ENCODE peak calls at places on chromosomes 16 and 17, in four cellular contexts. One of them, this sample, is unnamed.
A peak's percentile ranks its signal among the peaks of the same experiment; 100 is the strongest.

GRCh38 chr17:17170346-17170976 is 35.7 kb downstream of the PLD6 start:
- DNase-seq in GM12878: no peak
- DNase-seq in HepG2: no peak
- DNase-seq in K562: no peak
- DNase-seq in this sample: no peak

GRCh38 chr16:86353185-86353584 is 157.1 kb upstream of the FOXF1 start:
- DNase-seq in HepG2: no peak
- DNase-seq in K562: no peak
- DNase-seq in GM12878: no peak
- DNase-seq in this sample: no peak

GRCh38 chr16:1188781-1189189 is 35.9 kb downstream of the CACNA1H start:
- DNase-seq in HepG2: no peak
- DNase-seq in GM12878: no peak
- DNase-seq in K562: peak; percentile 85
- DNase-seq in this sample: peak; percentile 55

GRCh38 chr17:32187276-32187675 is 45.0 kb downstream of the RHOT1 start:
- DNase-seq in HepG2: no peak
- DNase-seq in K562: no peak
- DNase-seq in GM12878: no peak
- DNase-seq in this sample: no peak

GRCh38 chr17:75514299-75515228 is 773 bp downstream of the CASKIN2 start:
- DNase-seq in GM12878: no peak
- DNase-seq in HepG2: no peak
- DNase-seq in K562: peak; percentile 42
- DNase-seq in this sample: no peak

GRCh38 chr17:36760425-36760824 is 159.0 kb downstream of the MRM1 start:
- DNase-seq in HepG2: no peak
- DNase-seq in K562: no peak
- DNase-seq in GM12878: no peak
- DNase-seq in this sample: no peak

GRCh38 chr16:14298374-14299122 is 227.4 kb downstream of the MRTFB start:
- DNase-seq in HepG2: no peak
- DNase-seq in K562: no peak
- DNase-seq in GM12878: no peak
- DNase-seq in this sample: no peak

GRCh38 chr17:38685485-38685884 is 10.7 kb upstream of the EPOP start:
- DNase-seq in K562: no peak
- DNase-seq in HepG2: no peak
- DNase-seq in GM12878: no peak
- DNase-seq in this sample: no peak

GRCh38 chr16:762049-762513 is 1.5 kb downstream of the MSLN start:
- DNase-seq in GM12878: no peak
- DNase-seq in HepG2: no peak
- DNase-seq in K562: no peak
- DNase-seq in this sample: no peak

GRCh38 chr17:18921912-18922451 is 30.0 kb upstream of the SLC5A10 start:
- DNase-seq in HepG2: no peak
- DNase-seq in K562: no peak
- DNase-seq in GM12878: peak; percentile 90
- DNase-seq in this sample: no peak

GRCh38 chr17:74803971-74804370 is 27.8 kb upstream of the NAT9 start:
- DNase-seq in HepG2: no peak
- DNase-seq in K562: no peak
- DNase-seq in GM12878: no peak
- DNase-seq in this sample: no peak

GRCh38 chr17:29291163-29291752 is 2.7 kb downstream of the NUFIP2 start:
- DNase-seq in K562: no peak
- DNase-seq in GM12878: peak; percentile 35
- DNase-seq in HepG2: peak; percentile 66
- DNase-seq in this sample: peak; percentile 17

GRCh38 chr17:40340880-40341807 is 23.4 kb downstream of the GJD3 start:
- DNase-seq in K562: peak; percentile 76
- DNase-seq in HepG2: peak; percentile 83
- DNase-seq in GM12878: no peak
- DNase-seq in this sample: peak; percentile 61

GRCh38 chr17:66813314-66813713 is 21.6 kb upstream of the CACNG5 start:
- DNase-seq in HepG2: no peak
- DNase-seq in GM12878: no peak
- DNase-seq in K562: no peak
- DNase-seq in this sample: no peak

GRCh38 chr16:85570213-85570734 is 42.8 kb upstream of the GSE1 start:
- DNase-seq in K562: no peak
- DNase-seq in GM12878: no peak
- DNase-seq in HepG2: no peak
- DNase-seq in this sample: no peak

GRCh38 chr16:83887088-83887487 is 11.8 kb upstream of the MLYCD start:
- DNase-seq in K562: no peak
- DNase-seq in GM12878: no peak
- DNase-seq in HepG2: no peak
- DNase-seq in this sample: no peak

GRCh38 chr17:36183001-36183810 is 6.8 kb upstream of the TBC1D3B start:
- DNase-seq in K562: peak; percentile 31
- DNase-seq in GM12878: no peak
- DNase-seq in HepG2: peak; percentile 37
- DNase-seq in this sample: no peak

GRCh38 chr17:67215991-67216421 is 29.0 kb downstream of the HELZ start:
- DNase-seq in HepG2: peak; percentile 33
- DNase-seq in K562: no peak
- DNase-seq in GM12878: no peak
- DNase-seq in this sample: no peak

GRCh38 chr17:28949185-28950016 is 1.9 kb downstream of the PHF12 start:
- DNase-seq in HepG2: no peak
- DNase-seq in K562: peak; percentile 69
- DNase-seq in GM12878: no peak
- DNase-seq in this sample: no peak

GRCh38 chr16:84735846-84736586 is 36.2 kb downstream of the USP10 start:
- DNase-seq in K562: no peak
- DNase-seq in GM12878: no peak
- DNase-seq in HepG2: peak; percentile 46
- DNase-seq in this sample: no peak

GRCh38 chr16:70573451-70574121 is 50.0 kb downstream of the SF3B3 start:
- DNase-seq in K562: no peak
- DNase-seq in GM12878: no peak
- DNase-seq in HepG2: peak; percentile 35
- DNase-seq in this sample: no peak

GRCh38 chr16:24748242-24748641 is 18.8 kb downstream of the TNRC6A start:
- DNase-seq in HepG2: no peak
- DNase-seq in K562: no peak
- DNase-seq in GM12878: no peak
- DNase-seq in this sample: no peak

GRCh38 chr16:57997176-57997527 is 3.3 kb downstream of the ZNF319 start:
- DNase-seq in K562: no peak
- DNase-seq in GM12878: no peak
- DNase-seq in HepG2: no peak
- DNase-seq in this sample: no peak

GRCh38 chr17:57689254-57689653 is 55.8 kb downstream of the CCDC182 start:
- DNase-seq in K562: no peak
- DNase-seq in HepG2: no peak
- DNase-seq in GM12878: no peak
- DNase-seq in this sample: no peak

GRCh38 chr16:27317320-27317719 is 3.5 kb downstream of the IL4R start:
- DNase-seq in HepG2: no peak
- DNase-seq in K562: no peak
- DNase-seq in GM12878: no peak
- DNase-seq in this sample: no peak

GRCh38 chr16:27316038-27316680 is 2.4 kb downstream of the IL4R start:
- DNase-seq in K562: no peak
- DNase-seq in HepG2: no peak
- DNase-seq in GM12878: no peak
- DNase-seq in this sample: no peak

GRCh38 chr16:27318399-27319256 is 4.9 kb downstream of the IL4R start:
- DNase-seq in HepG2: no peak
- DNase-seq in K562: no peak
- DNase-seq in GM12878: no peak
- DNase-seq in this sample: no peak

GRCh38 chr16:27319257-27319965 is 5.6 kb downstream of the IL4R start:
- DNase-seq in GM12878: no peak
- DNase-seq in K562: no peak
- DNase-seq in HepG2: no peak
- DNase-seq in this sample: no peak

GRCh38 chr16:27317738-27318398 is 4.1 kb downstream of the IL4R start:
- DNase-seq in HepG2: no peak
- DNase-seq in GM12878: no peak
- DNase-seq in K562: no peak
- DNase-seq in this sample: no peak
- TF ChIP-seq FOXK2 in HepG2: no peak
- TF ChIP-seq FOXK2 in GM12878: no peak
- TF ChIP-seq FOXK2 in K562: no peak
- TF ChIP-seq FOXK2 in this sample: no peak

DNA sequence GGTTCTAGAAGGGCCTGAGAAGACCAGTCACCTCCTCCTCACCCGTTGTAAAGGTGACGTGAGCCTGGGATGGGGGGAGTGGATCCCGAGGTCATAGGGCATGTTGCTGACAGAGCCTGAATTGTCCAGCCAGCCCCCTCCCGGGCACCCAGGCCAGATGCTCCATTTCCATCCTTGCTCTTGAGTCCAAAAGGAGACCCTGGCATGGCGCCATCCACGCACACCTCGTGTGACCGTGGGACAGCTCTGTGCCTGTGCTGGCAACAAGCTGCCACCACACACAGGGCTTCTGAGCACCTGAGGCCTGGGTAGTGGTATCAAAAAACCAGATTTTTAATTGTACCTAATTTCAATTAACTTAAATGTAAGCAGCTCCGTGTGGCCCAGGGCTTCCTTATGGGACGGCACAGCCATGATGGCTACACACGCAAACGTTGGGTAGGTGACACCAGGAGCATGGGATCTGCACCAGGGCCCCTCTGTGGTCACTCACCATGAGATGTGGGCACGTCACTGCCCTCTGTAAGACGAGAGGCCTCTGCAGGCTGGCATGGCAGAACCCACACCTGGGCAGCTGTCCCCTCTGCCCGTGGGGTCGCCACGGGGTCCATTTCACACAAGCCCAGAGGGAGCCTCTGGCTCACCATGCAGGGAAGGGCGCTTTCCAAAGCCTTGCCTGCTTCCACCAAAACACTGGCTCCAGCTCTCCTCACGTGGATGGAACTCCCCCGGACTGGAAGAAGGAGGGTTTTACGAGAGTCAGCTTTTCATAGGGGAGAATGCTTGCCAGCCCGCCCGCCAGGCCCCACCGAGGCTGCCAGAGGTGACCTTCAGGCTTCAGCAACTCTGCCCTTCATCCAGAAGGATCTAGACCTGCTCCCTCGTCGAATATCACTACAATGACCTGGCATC is 37.5 kb upstream of the ZNF469 start:
- DNase-seq in HepG2: no peak
- DNase-seq in K562: no peak
- DNase-seq in GM12878: no peak
- DNase-seq in this sample: no peak
- TF ChIP-seq SP1 in HepG2: no peak
- TF ChIP-seq SP1 in K562: no peak
- TF ChIP-seq SP1 in GM12878: no peak
- TF ChIP-seq SP1 in this sample: no peak

GRCh38 chr17:3534881-3535252 is 22.7 kb downstream of the TRPV3 start:
- DNase-seq in GM12878: no peak
- DNase-seq in HepG2: no peak
- DNase-seq in K562: no peak
- DNase-seq in this sample: no peak
- TF ChIP-seq FOXK2 in GM12878: no peak
- TF ChIP-seq FOXK2 in HepG2: no peak
- TF ChIP-seq FOXK2 in K562: no peak
- TF ChIP-seq FOXK2 in this sample: no peak

DNA sequence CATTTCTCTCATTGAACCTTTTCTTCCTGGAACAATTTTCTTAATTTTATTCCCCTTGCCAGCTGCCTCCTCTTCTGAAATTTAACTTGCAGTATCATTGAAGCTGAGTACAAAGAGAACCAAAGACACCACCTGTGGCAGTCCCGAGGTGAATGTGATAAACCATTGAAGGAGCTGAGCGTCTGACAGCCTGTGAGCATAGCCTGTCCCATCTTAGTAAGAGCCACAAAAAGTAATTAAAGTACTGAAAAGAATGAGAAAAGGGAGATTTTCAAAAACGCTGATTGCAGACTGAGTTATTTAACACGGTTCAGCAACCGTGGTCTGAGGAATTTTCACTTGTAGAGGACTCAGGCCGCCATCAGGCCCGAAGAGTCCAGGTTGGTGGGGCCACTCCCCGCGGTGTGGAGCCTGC is 27.2 kb upstream of the ST6GALNAC1 start:
- DNase-seq in GM12878: no peak
- DNase-seq in K562: no peak
- DNase-seq in HepG2: no peak
- DNase-seq in this sample: peak; percentile 5
- TF ChIP-seq SP1 in GM12878: no peak
- TF ChIP-seq SP1 in K562: no peak
- TF ChIP-seq SP1 in HepG2: no peak
- TF ChIP-seq SP1 in this sample: no peak

GRCh38 chr16:27628216-27628945 is 78.4 kb downstream of the KATNIP start:
- DNase-seq in GM12878: no peak
- DNase-seq in K562: no peak
- DNase-seq in HepG2: no peak
- DNase-seq in this sample: no peak
- TF ChIP-seq FOXK2 in GM12878: no peak
- TF ChIP-seq FOXK2 in K562: no peak
- TF ChIP-seq FOXK2 in HepG2: no peak
- TF ChIP-seq FOXK2 in this sample: no peak

GRCh38 chr16:7456221-7456620 is 123.6 kb downstream of the RBFOX1 start:
- DNase-seq in K562: no peak
- DNase-seq in HepG2: no peak
- DNase-seq in GM12878: no peak
- DNase-seq in this sample: no peak
- TF ChIP-seq SP1 in K562: no peak
- TF ChIP-seq SP1 in HepG2: no peak
- TF ChIP-seq SP1 in GM12878: no peak
- TF ChIP-seq SP1 in this sample: no peak

This sample was measured in HEK293T.